ENCODE peak calls at places on chromosomes 4 and X, in six cellular contexts. W, X, Y, R, C and Z are unnamed samples.

GRCh38 chrX:130136497-130136896 is 26.2 kb upstream of the ELF4 start:
- DNase-seq in W (no peak), X (no peak), Y (no peak), R (no peak), C (no peak), Z (no peak)

GRCh38 chrX:44060221-44060620 is 87.0 kb upstream of the NDP start:
- DNase-seq in W (no peak), X (no peak), Y (no peak), R (no peak), C (no peak), Z (no peak)

GRCh38 chr4:85707591-85707990 is 232.6 kb downstream of the ARHGAP24 start:
- DNase-seq in W (no peak), X (no peak), Y (no peak), R (peak; percentile 49), C (no peak), Z (no peak)

GRCh38 chrX:118519411-118520205 is 24.0 kb downstream of the DOCK11 start:
- DNase-seq in W (no peak), X (no peak), Y (no peak), R (no peak), C (no peak), Z (no peak)

GRCh38 chr4:139833131-139833930 is 167.7 kb downstream of the MGST2 start:
- DNase-seq in W (no peak), X (no peak), Y (no peak), R (no peak), C (no peak), Z (no peak)

GRCh38 chr4:27917381-27917780 is 1056.7 kb downstream of the STIM2 start:
- DNase-seq in W (no peak), X (no peak), Y (no peak), R (no peak), C (no peak), Z (no peak)

GRCh38 chr4:142598132-142598531 is 248.0 kb downstream of the INPP4B start:
- DNase-seq in W (no peak), X (no peak), Y (no peak), R (no peak), C (no peak), Z (no peak)

GRCh38 chr4:56424697-56425514 is 10.5 kb downstream of the PPAT start:
- DNase-seq in W (no peak), X (no peak), Y (no peak), R (peak; percentile 61), C (peak; percentile 12), Z (no peak)

GRCh38 chr4:53840643-53841042 is 223.8 kb downstream of the CHIC2 start:
- DNase-seq in W (no peak), X (no peak), Y (no peak), R (no peak), C (no peak), Z (no peak)

GRCh38 chr4:103756736-103757135 is 37.0 kb upstream of the TACR3 start:
- DNase-seq in W (no peak), X (no peak), Y (no peak), R (no peak), C (no peak), Z (no peak)

GRCh38 chrX:28586891-28587635 is at the start of gene IL1RAPL1:
- DNase-seq in W (no peak), X (no peak), Y (no peak), R (peak; percentile 78), C (no peak), Z (no peak)

GRCh38 chr4:127219247-127219646 is 413.5 kb upstream of the INTU start:
- DNase-seq in W (no peak), X (no peak), Y (no peak), R (no peak), C (no peak), Z (no peak)

GRCh38 chr4:127229866-127230608 is 402.7 kb upstream of the INTU start:
- DNase-seq in W (no peak), X (no peak), Y (no peak), R (no peak), C (no peak), Z (no peak)

DNA sequence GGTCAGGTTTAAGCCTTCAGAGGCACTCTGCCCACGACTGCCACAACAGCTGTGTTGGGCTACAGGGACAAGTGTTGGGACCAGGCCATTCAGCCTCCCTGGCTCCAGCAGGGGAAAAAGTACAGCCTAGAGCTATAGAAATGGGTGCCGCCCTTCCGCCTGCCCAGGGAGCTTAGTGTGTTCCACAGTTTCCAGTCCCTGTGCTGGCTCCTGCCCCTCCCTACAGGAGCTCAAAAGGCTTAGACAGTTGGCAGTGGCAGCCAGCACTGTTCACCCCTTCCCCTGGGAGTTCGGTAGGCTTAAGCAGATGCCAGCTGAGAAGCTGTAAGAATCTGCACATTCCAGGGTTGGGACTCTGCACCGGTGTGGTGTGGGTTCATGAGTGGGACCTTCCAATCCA is 408.2 kb upstream of the INTU start:
- DNase-seq in W (no peak), X (no peak), Y (no peak), R (no peak), C (no peak), Z (no peak)
- H3K27me3 ChIP-seq in W (no peaks in the 10 kb centered on the region), X (no peaks in the 10 kb centered on the region), Y (no peaks in the 10 kb centered on the region), R (no peaks in the 10 kb centered on the region), C (no peaks in the 10 kb centered on the region), Z (no peaks in the 10 kb centered on the region)

GRCh38 chr4:158129649-158130048 is 43.2 kb downstream of the GASK1B start:
- DNase-seq in W (no peak), X (no peak), Y (no peak), R (no peak), C (no peak), Z (no peak)

GRCh38 chr4:158125325-158125724 is 47.5 kb downstream of the GASK1B start:
- DNase-seq in W (no peak), X (no peak), Y (no peak), R (no peak), C (no peak), Z (no peak)

GRCh38 chr4:158131037-158131436 is 41.8 kb downstream of the GASK1B start:
- DNase-seq in W (no peak), X (no peak), Y (no peak), R (no peak), C (no peak), Z (no peak)

GRCh38 chr4:158130204-158130603 is 42.6 kb downstream of the GASK1B start:
- DNase-seq in W (no peak), X (no peak), Y (no peak), R (no peak), C (no peak), Z (no peak)

GRCh38 chr4:158128540-158128939 is 44.3 kb downstream of the GASK1B start:
- DNase-seq in W (no peak), X (no peak), Y (no peak), R (no peak), C (no peak), Z (no peak)
- TF ChIP-seq POLR2A in W (no peak), X (no peak), Y (no peak), R (no peak), C (no peak), Z (no peak)

DNA sequence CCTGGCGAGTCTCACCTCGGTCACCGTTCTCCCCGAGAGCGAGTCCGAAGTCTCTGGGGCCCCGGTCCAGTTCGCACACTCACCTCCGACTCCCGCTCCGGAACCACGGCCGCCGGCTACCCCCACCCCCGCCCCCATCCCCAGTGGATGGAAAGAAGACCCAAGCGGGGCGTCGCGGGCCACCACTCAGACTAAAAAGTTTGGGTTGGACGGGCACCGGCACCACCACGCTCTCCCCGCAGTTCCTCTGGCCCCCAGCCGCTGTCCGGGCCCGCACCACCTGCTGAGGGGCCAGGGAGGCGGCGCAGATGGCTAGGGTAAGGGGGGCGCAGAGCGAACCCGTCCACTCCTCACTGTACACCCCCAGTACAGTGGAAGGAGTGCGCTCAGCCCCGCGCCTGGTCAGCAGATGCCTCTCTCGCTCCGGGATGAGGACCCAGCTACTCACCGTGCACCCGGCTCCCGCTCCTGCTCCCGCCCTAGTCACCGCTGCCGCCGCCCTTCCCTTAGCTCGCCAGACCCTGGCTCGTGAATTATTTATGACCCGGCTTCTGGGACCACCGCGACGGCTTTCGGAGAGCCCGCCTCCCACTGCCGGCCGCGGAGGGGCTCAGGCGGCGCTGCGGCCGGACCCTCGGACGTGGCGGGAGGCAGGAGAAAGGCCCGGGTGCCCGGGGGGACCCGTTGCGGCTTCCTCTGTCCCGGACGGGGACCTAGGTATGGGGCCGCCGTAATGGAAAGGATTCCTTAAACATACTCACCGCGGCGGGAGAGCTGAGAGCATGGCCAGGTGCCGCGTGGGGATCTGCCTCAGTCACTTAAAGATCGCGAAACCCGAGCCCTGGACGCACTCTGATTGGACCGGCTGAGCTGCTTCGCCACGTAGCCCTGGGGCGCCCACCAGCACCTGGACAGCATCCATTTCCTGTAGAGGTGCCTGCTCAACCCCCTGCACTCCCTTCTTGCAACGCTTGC is at the start of gene PROM1:
- DNase-seq in W (no peak), X (no peak), Y (peak; percentile 76), R (no peak), C (peak; percentile 22), Z (peak; percentile 53)
- H3K4me3 ChIP-seq in W (peak within 1 kb of the TSS; percentile 53), X (peak within 1 kb of the TSS; percentile 38), Y (peak within 1 kb of the TSS; percentile 75), R (peak within 1 kb of the TSS; percentile 36), C (peak within 1 kb of the TSS; percentile 14), Z (peak within 1 kb of the TSS; percentile 25)

DNA sequence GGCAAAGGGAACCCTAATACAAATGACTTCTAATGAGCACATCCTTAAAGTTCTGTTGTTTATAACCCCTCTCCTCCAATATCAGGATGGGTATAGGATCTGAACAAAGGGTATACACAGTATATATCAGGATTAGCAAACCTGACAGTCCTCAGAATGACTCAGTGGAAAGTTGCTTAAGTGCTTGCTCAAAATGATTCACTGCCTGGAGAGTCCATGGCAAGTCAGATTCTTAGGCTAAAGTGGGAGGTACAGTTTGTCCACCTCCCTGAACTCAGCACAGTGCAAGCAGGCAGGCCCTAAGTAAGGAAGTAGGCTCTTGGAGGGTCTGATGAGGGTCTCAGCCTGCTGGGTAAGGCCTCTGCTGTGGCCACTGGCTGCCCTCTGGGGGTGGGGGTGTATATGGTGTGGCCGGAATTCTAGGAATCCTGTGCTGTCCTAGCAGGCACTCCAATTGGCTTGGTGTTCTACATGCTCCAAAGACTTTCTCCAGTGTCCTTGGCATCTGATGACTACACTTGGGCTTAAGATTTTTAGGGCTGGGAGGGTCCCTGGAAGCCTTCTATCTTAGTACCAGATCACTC is 54.3 kb downstream of the CHRDL1 start:
- DNase-seq in W (no peak), X (no peak), Y (no peak), R (no peak), C (no peak), Z (no peak)
- H3K27me3 ChIP-seq in W (no peaks in the 10 kb centered on the region), X (no peaks in the 10 kb centered on the region), Y (no peaks in the 10 kb centered on the region), R (no peaks in the 10 kb centered on the region), C (no peaks in the 10 kb centered on the region), Z (peaks cover 57% of the 10 kb centered on the region)

GRCh38 chrX:48714573-48714972 is 18.0 kb downstream of the SUV39H1 start:
- DNase-seq in W (no peak), X (no peak), Y (no peak), R (no peak), C (no peak), Z (no peak)

GRCh38 chrX:48719958-48720357 is 23.4 kb downstream of the SUV39H1 start:
- DNase-seq in W (no peak), X (no peak), Y (no peak), R (no peak), C (no peak), Z (no peak)

GRCh38 chrX:48713847-48714246 is 17.3 kb downstream of the SUV39H1 start:
- DNase-seq in W (no peak), X (no peak), Y (no peak), R (no peak), C (no peak), Z (no peak)

GRCh38 chrX:48715066-48715465 is 18.5 kb downstream of the SUV39H1 start:
- DNase-seq in W (no peak), X (no peak), Y (no peak), R (no peak), C (no peak), Z (no peak)

GRCh38 chrX:48715876-48716502 is 19.5 kb downstream of the SUV39H1 start:
- DNase-seq in W (no peak), X (no peak), Y (no peak), R (no peak), C (no peak), Z (no peak)
- TF ChIP-seq POLR2A in W (no peak), X (no peak), Y (no peak), R (no peak), C (no peak), Z (no peak)